ENCODE peak calls at places on chromosomes 11 and 22, in five cellular contexts. One of them, this sample, is unnamed.

GRCh38 chr22:38083931-38084631 is at the start of gene SLC16A8:
- DNase-seq in NCI-H774: no peak
- DNase-seq in AG04450: no peak
- DNase-seq in T1000: no peak
- DNase-seq in mucosa of gallbladder: no peak
- DNase-seq in this sample: no peak

GRCh38 chr22:45284705-45285305 is at the start of gene UPK3A:
- DNase-seq in T1000: no peak
- DNase-seq in NCI-H774: peak
- DNase-seq in AG04450: no peak
- DNase-seq in mucosa of gallbladder: peak
- DNase-seq in this sample: no peak

GRCh38 chr22:45448431-45448830 is 34.9 kb downstream of the RIBC2 start:
- DNase-seq in AG04450: no peak
- DNase-seq in NCI-H774: no peak
- DNase-seq in T1000: no peak
- DNase-seq in mucosa of gallbladder: peak
- DNase-seq in this sample: no peak

GRCh38 chr11:129348813-129349212 is 26.8 kb upstream of the BARX2 start:
- DNase-seq in NCI-H774: no peak
- DNase-seq in AG04450: no peak
- DNase-seq in mucosa of gallbladder: no peak
- DNase-seq in T1000: no peak
- DNase-seq in this sample: no peak

GRCh38 chr11:125890447-125891100 is 3.1 kb downstream of the HYLS1 start:
- DNase-seq in AG04450: no peak
- DNase-seq in T1000: no peak
- DNase-seq in NCI-H774: no peak
- DNase-seq in mucosa of gallbladder: no peak
- DNase-seq in this sample: no peak

GRCh38 chr11:67293090-67293489 is 4.0 kb downstream of the ANKRD13D start:
- DNase-seq in AG04450: no peak
- DNase-seq in T1000: no peak
- DNase-seq in NCI-H774: no peak
- DNase-seq in mucosa of gallbladder: no peak
- DNase-seq in this sample: no peak

GRCh38 chr11:72012897-72013721 is 14.4 kb downstream of the IL18BP start:
- DNase-seq in T1000: no peak
- DNase-seq in NCI-H774: no peak
- DNase-seq in AG04450: no peak
- DNase-seq in mucosa of gallbladder: peak
- DNase-seq in this sample: no peak

GRCh38 chr22:48510599-48510998 is 1317.1 kb downstream of the BRD1 start:
- DNase-seq in AG04450: no peak
- DNase-seq in mucosa of gallbladder: no peak
- DNase-seq in NCI-H774: no peak
- DNase-seq in T1000: no peak
- DNase-seq in this sample: no peak

GRCh38 chr11:8355418-8355742 is 91.7 kb upstream of the LMO1 start:
- DNase-seq in AG04450: no peak
- DNase-seq in NCI-H774: no peak
- DNase-seq in T1000: no peak
- DNase-seq in mucosa of gallbladder: no peak
- DNase-seq in this sample: no peak

GRCh38 chr11:63557548-63557947 is 5.6 kb downstream of the PLAAT2 start:
- DNase-seq in AG04450: no peak
- DNase-seq in T1000: no peak
- DNase-seq in NCI-H774: no peak
- DNase-seq in mucosa of gallbladder: no peak
- DNase-seq in this sample: no peak